ENCODE peak calls at places on chromosomes 12 and 14, in six cellular contexts. P is CD4-positive, alpha-beta T cell; H is hepatocyte; W is GM13977; C is neuronal stem cell; R is HFFc6. S is an unnamed sample.

GRCh38 chr12:70400124-70400523 is 34.0 kb downstream of the KCNMB4 start:
- DNase-seq in P (no peak), H (no peak), W (no peak), C (no peak), R (no peak), S (no peak)

GRCh38 chr12:33771889-33772288 is 250.4 kb upstream of the ALG10 start:
- DNase-seq in P (no peak), H (no peak), W (no peak), C (no peak), R (no peak), S (no peak)

GRCh38 chr14:49303952-49304516 is 282.1 kb downstream of the RPS29 start:
- DNase-seq in P (no peak), H (peak), W (no peak), C (peak), R (no peak), S (no peak)

GRCh38 chr12:94867066-94867855 is 136.2 kb downstream of the NDUFA12 start:
- DNase-seq in P (no peak), H (no peak), W (peak), C (no peak), R (peak), S (no peak)

GRCh38 chr12:42372154-42372791 is 46.3 kb downstream of the PPHLN1 start:
- DNase-seq in P (no peak), H (peak), W (peak), C (peak), R (peak), S (no peak)

GRCh38 chr12:66397574-66397973 is 95.3 kb downstream of the HELB start:
- DNase-seq in P (no peak), H (no peak), W (no peak), C (no peak), R (no peak), S (no peak)

GRCh38 chr12:82896286-82896685 is 209.6 kb downstream of the TMTC2 start:
- DNase-seq in P (no peak), H (peak), W (no peak), C (no peak), R (no peak), S (no peak)

GRCh38 chr12:105820407-105821140 is 318.2 kb downstream of the NUAK1 start:
- DNase-seq in P (no peak), H (no peak), W (no peak), C (no peak), R (peak), S (no peak)

GRCh38 chr14:52829527-52829926 is 38.1 kb upstream of the GNPNAT1 start:
- DNase-seq in P (no peak), H (no peak), W (no peak), C (no peak), R (no peak), S (no peak)

GRCh38 chr12:88994537-88994936 is 357.8 kb downstream of the DUSP6 start:
- DNase-seq in P (no peak), H (no peak), W (no peak), C (no peak), R (no peak), S (no peak)

GRCh38 chr14:56197150-56197549 is 78.9 kb downstream of the PELI2 start:
- DNase-seq in P (no peak), H (no peak), W (no peak), C (no peak), R (no peak), S (no peak)

GRCh38 chr12:46693034-46693433 is 132.8 kb downstream of the SLC38A4 start:
- DNase-seq in P (no peak), H (no peak), W (no peak), C (no peak), R (no peak), S (no peak)